ENCODE peak calls at places on chromosomes 4 and X, in four cellular contexts. C is ovary, P is A673, Q is Panc1. F is an unnamed sample.

GRCh38 chr4:174586651-174587050 is 64.4 kb upstream of the HPGD start:
- DNase-seq in C (no peak), Q (no peak), P (no peak), F (no peak)

GRCh38 chr4:61277785-61278184 is 77.7 kb downstream of the ADGRL3 start:
- DNase-seq in C (no peak), P (no peak), Q (no peak), F (no peak)

GRCh38 chrX:20271186-20271585 is 4.5 kb upstream of the RPS6KA3 start:
- DNase-seq in Q (no peak), C (no peak), P (no peak), F (no peak)

GRCh38 chrX:103361798-103362197 is 5.5 kb downstream of the TCEAL9 start:
- DNase-seq in C (no peak), Q (no peak), P (no peak), F (no peak)

GRCh38 chrX:147803948-147804347 is 107.8 kb upstream of the FMR1 start:
- DNase-seq in P (peak), C (no peak), Q (no peak), F (peak)

GRCh38 chr4:125115476-125115875 is 199.3 kb upstream of the FAT4 start:
- DNase-seq in P (peak), C (no peak), Q (no peak), F (no peak)

GRCh38 chr4:64158648-64159326 is 250.5 kb downstream of the TECRL start:
- DNase-seq in C (peak), Q (peak), P (peak), F (peak)

GRCh38 chr4:48970471-48970921 is 15.6 kb upstream of the CWH43 start:
- DNase-seq in Q (no peak), C (no peak), P (peak), F (no peak)

GRCh38 chrX:153868576-153869472 is 17.1 kb downstream of the L1CAM start:
- DNase-seq in Q (no peak), P (no peak), C (no peak), F (no peak)

GRCh38 chr4:148060264-148061138 is 328.6 kb downstream of the ARHGAP10 start:
- DNase-seq in C (no peak), P (no peak), Q (no peak), F (no peak)

GRCh38 chr4:31193516-31193915 is 473.3 kb downstream of the PCDH7 start:
- DNase-seq in Q (no peak), P (peak), C (no peak), F (no peak)

GRCh38 chr4:7160439-7160838 is 31.9 kb upstream of the SORCS2 start:
- DNase-seq in C (no peak), P (no peak), Q (no peak), F (no peak)

GRCh38 chr4:3715251-3716033 is 50.7 kb upstream of the ADRA2C start:
- DNase-seq in Q (no peak), P (no peak), C (peak), F (no peak)

GRCh38 chr4:80142396-80143304 is 54.7 kb upstream of the PRDM8 start:
- DNase-seq in C (no peak), P (no peak), Q (no peak), F (no peak)

GRCh38 chr4:169664615-169665014 is 44.2 kb downstream of the CLCN3 start:
- DNase-seq in C (no peak), Q (no peak), P (peak), F (no peak)

GRCh38 chr4:98260047-98260578 is 1.1 kb upstream of the RAP1GDS1 start:
- DNase-seq in Q (no peak), P (no peak), C (peak), F (peak)

DNA sequence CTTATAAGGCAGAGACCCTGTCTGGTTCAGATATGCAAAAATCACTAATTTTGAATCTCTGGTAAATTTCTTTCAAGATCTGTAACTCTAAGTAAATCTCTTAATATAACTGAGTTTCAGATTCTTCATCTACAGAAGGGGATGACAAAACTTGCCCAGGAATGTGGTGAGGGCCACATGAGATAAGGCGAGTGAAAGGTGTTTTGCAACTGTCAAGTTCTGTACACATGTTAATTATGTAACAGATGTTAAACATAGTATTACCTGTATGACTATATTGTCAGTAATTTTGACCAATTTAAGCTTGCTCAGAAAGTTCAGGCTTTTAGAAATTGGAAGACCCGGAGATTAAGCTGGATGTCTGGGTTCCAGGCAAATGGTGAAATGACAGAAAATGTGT is 549 bp upstream of the GLRB start:
- DNase-seq in P (no peak), Q (no peak), C (no peak), F (no peak)
- H3K4me3 ChIP-seq in P (peak), Q (peak), C (peak), F (peak)

GRCh38 chr4:68368566-68369473 is 18.9 kb upstream of the YTHDC1 start:
- DNase-seq in Q (no peak), P (no peak), C (no peak), F (no peak)

GRCh38 chr4:68372588-68372987 is 22.7 kb upstream of the YTHDC1 start:
- DNase-seq in C (no peak), P (no peak), Q (no peak), F (no peak)

GRCh38 chr4:68375667-68376559 is 26.0 kb upstream of the YTHDC1 start:
- DNase-seq in P (peak), Q (peak), C (peak), F (peak)

GRCh38 chr4:68369474-68369805 is 19.6 kb upstream of the YTHDC1 start:
- DNase-seq in C (no peak), Q (no peak), P (no peak), F (no peak)

DNA sequence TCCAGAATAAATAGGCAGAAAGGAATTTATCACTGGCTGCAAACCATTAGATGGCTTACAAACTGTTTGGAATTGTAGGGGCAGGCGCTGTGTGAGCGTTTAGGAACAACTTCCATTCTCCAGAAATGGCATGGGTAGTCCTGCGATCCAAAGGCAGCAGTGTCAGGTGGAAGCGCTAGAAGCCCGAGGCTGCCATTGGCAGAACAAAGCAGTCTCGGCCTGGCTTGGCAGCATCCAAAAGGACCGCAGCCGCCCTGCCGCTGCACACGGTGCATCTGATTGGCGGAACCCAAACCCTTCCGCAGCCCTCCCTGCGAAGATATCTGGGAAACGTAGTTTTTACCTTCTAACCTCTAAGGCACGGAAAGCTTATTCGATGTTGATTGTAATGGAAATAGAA is 23.6 kb upstream of the YTHDC1 start:
- DNase-seq in P (peak), Q (no peak), C (peak), F (peak)
- H3K4me3 ChIP-seq in P (no peak), Q (no peak), C (peak), F (no peak)

DNA sequence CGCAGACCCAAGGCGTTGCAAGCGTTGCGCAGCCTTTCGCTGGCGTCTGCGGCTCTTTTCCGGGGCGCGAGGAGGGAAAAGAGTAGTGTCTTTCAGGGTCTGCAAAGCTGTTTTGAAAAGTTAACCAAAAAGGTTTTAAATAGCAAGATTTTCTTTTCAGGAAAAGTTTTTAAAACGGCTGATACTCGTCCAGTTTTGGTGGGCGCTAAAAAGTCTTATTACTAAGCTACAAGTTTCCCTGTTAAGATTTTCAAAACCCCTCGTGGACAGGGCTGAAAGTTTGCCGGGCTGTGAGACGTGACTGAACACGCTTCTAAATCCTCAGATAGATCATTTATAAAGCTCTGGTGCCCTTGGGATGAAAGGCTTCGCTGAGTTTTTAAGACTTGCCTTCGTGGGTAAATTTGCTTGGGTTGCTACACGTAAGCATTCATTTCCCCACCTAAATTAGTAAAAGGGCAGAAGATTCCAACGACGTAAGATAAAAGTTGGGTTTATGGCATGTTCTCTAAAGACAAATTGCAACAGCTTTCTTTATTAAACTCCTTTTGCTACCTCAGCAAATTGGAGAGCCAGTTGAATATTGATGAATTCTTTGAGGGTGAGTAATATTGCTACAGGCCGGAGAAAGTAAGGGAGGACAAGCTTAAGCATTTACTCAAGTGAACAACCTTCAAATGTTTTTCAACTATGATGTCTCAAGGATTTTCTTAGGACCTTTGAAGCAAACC is 91.6 kb downstream of the HPRT1 start:
- DNase-seq in C (no peak), Q (no peak), P (peak), F (no peak)
- H3K4me3 ChIP-seq in C (no peak), Q (no peak), P (no peak), F (peak)

GRCh38 chrX:48030237-48030636 is 23.4 kb downstream of the SPACA5 start:
- DNase-seq in Q (no peak), C (no peak), P (no peak), F (no peak)
- H3K4me3 ChIP-seq in Q (no peak), C (no peak), P (no peak), F (no peak)

DNA sequence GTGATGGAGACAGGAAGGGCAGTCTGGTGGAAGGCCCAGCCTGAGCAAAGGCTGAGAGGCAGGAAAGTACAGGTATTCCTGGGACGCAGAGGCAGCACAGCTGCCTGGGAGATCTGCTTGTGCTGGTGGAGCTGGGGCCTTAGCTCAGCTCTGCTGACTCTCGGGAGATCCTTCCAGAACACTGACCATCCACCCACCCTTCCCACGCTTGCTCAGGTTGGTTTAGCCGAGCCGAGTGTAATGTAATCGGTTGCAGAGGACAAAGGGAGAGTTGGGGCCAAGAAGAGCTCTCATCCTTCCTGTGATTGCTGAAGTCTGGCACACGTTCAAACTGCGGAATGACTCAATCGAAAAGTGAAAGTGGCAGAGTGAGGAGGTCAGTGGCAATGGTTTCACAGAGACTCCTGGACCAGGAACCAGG is 43.1 kb upstream of the GPR78 start:
- DNase-seq in C (peak), Q (peak), P (peak), F (peak)
- H3K4me3 ChIP-seq in C (no peak), Q (peak), P (no peak), F (no peak)

GRCh38 chrX:150983526-150984163 is 510 bp downstream of the HMGB3 start:
- DNase-seq in C (no peak), Q (no peak), P (no peak), F (no peak)
- H3K4me3 ChIP-seq in C (peak), Q (peak), P (peak), F (peak)